ENCODE peak calls at places on chromosome 16, in five cellular contexts. U, T, Q, P and W are unnamed samples.

GRCh38 chr16:57809843-57810196 is 7.5 kb upstream of the KIFC3 start:
- DNase-seq in T (no peak), U (no peak), P (no peak), Q (no peak), W (no peak)

GRCh38 chr16:69890114-69890890 is 60.8 kb upstream of the CLEC18A start:
- DNase-seq in P (no peak), U (no peak), Q (peak; percentile 49), T (peak; percentile 76), W (no peak)

GRCh38 chr16:51524555-51525373 is 373.7 kb upstream of the SALL1 start:
- DNase-seq in T (peak; percentile 55), U (no peak), Q (no peak), P (no peak), W (no peak)

GRCh38 chr16:31253642-31254045 is 6.1 kb upstream of the ITGAM start:
- DNase-seq in U (peak; percentile 23), T (no peak), Q (peak; percentile 20), P (no peak), W (no peak)

GRCh38 chr16:13471478-13471877 is 448.5 kb upstream of the ERCC4 start:
- DNase-seq in U (no peak), Q (no peak), P (no peak), T (no peak), W (no peak)

GRCh38 chr16:58252716-58253115 is 42.1 kb downstream of the PRSS54 start:
- DNase-seq in T (no peak), P (no peak), Q (no peak), U (no peak), W (no peak)

GRCh38 chr16:89863741-89864391 is 9.5 kb upstream of the TCF25 start:
- DNase-seq in P (peak; percentile 21), Q (peak; percentile 36), T (peak; percentile 73), U (no peak), W (no peak)

GRCh38 chr16:50627419-50627818 is 53.7 kb downstream of the SNX20 start:
- DNase-seq in T (peak; percentile 50), P (peak; percentile 46), Q (peak; percentile 50), U (no peak), W (no peak)

GRCh38 chr16:54805648-54806047 is 125.0 kb upstream of the IRX5 start:
- DNase-seq in T (no peak), Q (no peak), U (peak; percentile 14), P (no peak), W (no peak)

GRCh38 chr16:88870608-88871348 is 4.3 kb upstream of the PABPN1L start:
- DNase-seq in T (no peak), Q (no peak), P (no peak), U (no peak), W (no peak)

GRCh38 chr16:52488837-52489289 is 58.1 kb downstream of the TOX3 start:
- DNase-seq in P (no peak), T (no peak), U (peak; percentile 98), Q (no peak), W (no peak)

GRCh38 chr16:57255686-57256415 is 10.8 kb downstream of the ARL2BP start:
- DNase-seq in P (no peak), U (no peak), T (no peak), Q (no peak), W (peak; percentile 63)

GRCh38 chr16:12339686-12340085 is 363.2 kb downstream of the SNX29 start:
- DNase-seq in Q (no peak), T (no peak), U (no peak), P (no peak), W (no peak)

GRCh38 chr16:64282181-64282580 is 839.7 kb downstream of the CDH11 start:
- DNase-seq in P (no peak), T (no peak), U (no peak), Q (no peak), W (no peak)

GRCh38 chr16:30896203-30896889 is at the start of gene CTF1:
- DNase-seq in U (peak; percentile 39), Q (peak; percentile 83), T (peak; percentile 88), P (no peak), W (no peak)

GRCh38 chr16:12458591-12459400 is 344.9 kb downstream of the CPPED1 start:
- DNase-seq in U (no peak), T (peak; percentile 13), P (peak; percentile 28), Q (peak; percentile 25), W (no peak)

GRCh38 chr16:11224096-11224893 is 31.7 kb downstream of the SOCS1 start:
- DNase-seq in P (peak; percentile 54), T (no peak), U (peak; percentile 55), Q (peak; percentile 85), W (no peak)

GRCh38 chr16:84532855-84533486 is 28.5 kb upstream of the MEAK7 start:
- DNase-seq in Q (no peak), P (no peak), U (no peak), T (peak; percentile 63), W (no peak)

GRCh38 chr16:69057400-69058378 is 47.8 kb upstream of the HAS3 start:
- DNase-seq in T (peak; percentile 86), U (no peak), P (no peak), Q (no peak), W (peak; percentile 81)

GRCh38 chr16:85970016-85970711 is 71.2 kb downstream of the IRF8 start:
- DNase-seq in Q (no peak), U (no peak), T (no peak), P (no peak), W (no peak)

GRCh38 chr16:76207270-76207669 is 69.9 kb upstream of the CNTNAP4 start:
- DNase-seq in P (no peak), U (no peak), T (no peak), Q (no peak), W (no peak)

GRCh38 chr16:68385371-68385770 is 62.9 kb downstream of the SMPD3 start:
- DNase-seq in U (no peak), Q (no peak), P (no peak), T (no peak), W (no peak)

GRCh38 chr16:28210264-28210663 is 1.5 kb downstream of the XPO6 start:
- DNase-seq in Q (no peak), T (no peak), U (no peak), P (no peak), W (no peak)

GRCh38 chr16:85752511-85753420 is 1.9 kb upstream of the C16orf74 start:
- DNase-seq in Q (peak; percentile 30), T (peak; percentile 72), U (peak; percentile 49), P (no peak), W (no peak)

GRCh38 chr16:23835390-23836077 is at the start of gene PRKCB:
- DNase-seq in P (peak; percentile 91), Q (peak; percentile 70), U (no peak), T (peak; percentile 63), W (peak; percentile 22)

GRCh38 chr16:67150058-67150832 is 553 bp downstream of the B3GNT9 start:
- DNase-seq in Q (peak; percentile 56), U (no peak), P (peak; percentile 42), T (peak; percentile 90), W (no peak)

GRCh38 chr16:83942074-83942473 is 11.0 kb upstream of the OSGIN1 start:
- DNase-seq in T (no peak), U (no peak), Q (no peak), P (no peak), W (no peak)

GRCh38 chr16:1642753-1643152 is 30.6 kb downstream of the CRAMP1 start:
- DNase-seq in U (no peak), T (no peak), Q (no peak), P (no peak), W (no peak)

GRCh38 chr16:74291577-74292208 is 4.9 kb upstream of the PSMD7 start:
- DNase-seq in T (no peak), Q (no peak), P (no peak), U (no peak), W (peak; percentile 92)

GRCh38 chr16:74756203-74756602 is 18.4 kb downstream of the FA2H start:
- DNase-seq in T (no peak), Q (no peak), U (no peak), P (no peak), W (no peak)

GRCh38 chr16:84378567-84378966 is 10.2 kb downstream of the ATP2C2 start:
- DNase-seq in T (no peak), Q (no peak), U (no peak), P (no peak), W (no peak)

GRCh38 chr16:630815-631405 is at the start of gene WFIKKN1:
- DNase-seq in T (no peak), P (no peak), Q (no peak), U (peak; percentile 59), W (no peak)

GRCh38 chr16:29009838-29010166 is 24.9 kb downstream of the LAT start:
- DNase-seq in T (no peak), U (no peak), P (no peak), Q (no peak), W (no peak)

GRCh38 chr16:70702624-70703023 is 16.8 kb upstream of the MTSS2 start:
- DNase-seq in U (no peak), Q (no peak), P (no peak), T (no peak), W (no peak)

GRCh38 chr16:89041571-89042481 is 51.8 kb upstream of the ACSF3 start:
- DNase-seq in P (no peak), T (no peak), Q (no peak), U (no peak), W (no peak)

GRCh38 chr16:31402687-31403086 is 9.6 kb downstream of the ITGAD start:
- DNase-seq in Q (no peak), U (no peak), P (no peak), T (peak; percentile 13), W (no peak)

GRCh38 chr16:57504001-57504400 is 17.7 kb upstream of the DOK4 start:
- DNase-seq in U (no peak), P (no peak), T (no peak), Q (no peak), W (no peak)

GRCh38 chr16:27547851-27548250 is 1.9 kb downstream of the GTF3C1 start:
- DNase-seq in U (no peak), P (no peak), Q (no peak), T (no peak), W (no peak)

GRCh38 chr16:14565688-14566025 is 64.4 kb downstream of the PARN start:
- DNase-seq in Q (no peak), U (no peak), T (no peak), P (no peak), W (no peak)
- H3K27ac ChIP-seq in Q (no peak overlapping the region), U (peak overlapping the region; percentile 43), T (no peak overlapping the region), P (no peak overlapping the region), W (peak overlapping the region; percentile 54)

GRCh38 chr16:47986031-47986430 is 169.8 kb downstream of the ABCC12 start:
- DNase-seq in P (no peak), Q (no peak), T (no peak), U (no peak), W (no peak)

GRCh38 chr16:47987136-47987535 is 168.7 kb downstream of the ABCC12 start:
- DNase-seq in Q (no peak), U (no peak), T (no peak), P (no peak), W (no peak)

GRCh38 chr16:47995354-47995753 is 160.4 kb downstream of the ABCC12 start:
- DNase-seq in Q (no peak), P (no peak), T (no peak), U (no peak), W (no peak)

GRCh38 chr16:47990676-47991075 is 165.1 kb downstream of the ABCC12 start:
- DNase-seq in Q (no peak), P (no peak), U (no peak), T (no peak), W (no peak)
- H3K27ac ChIP-seq in Q (no peak overlapping the region), P (no peak overlapping the region), U (no peak overlapping the region), T (no peak overlapping the region), W (no peak overlapping the region)

GRCh38 chr16:26530584-26531289 is 536.0 kb upstream of the C16orf82 start:
- DNase-seq in U (peak; percentile 11), Q (no peak), P (no peak), T (no peak), W (no peak)
- H3K27ac ChIP-seq in U (no peak overlapping the region), Q (no peak overlapping the region), P (no peak overlapping the region), T (no peak overlapping the region), W (no peak overlapping the region)

GRCh38 chr16:71727545-71728324 is 3.2 kb upstream of the PHLPP2 start:
- DNase-seq in T (no peak), U (no peak), P (no peak), Q (no peak), W (no peak)
- H3K27ac ChIP-seq in T (no peak overlapping the region), U (no peak overlapping the region), P (no peak overlapping the region), Q (peak overlapping the region; percentile 23), W (no peak overlapping the region)